ENCODE peak calls at places on chromosomes 11 and 22, in four cellular contexts. N is astrocyte; Q is left ventricle myocardium inferior; D is CD4-positive, alpha-beta memory T cell. K is an unnamed sample.
A peak's percentile ranks its signal among the peaks of the same experiment; 100 is the strongest.

GRCh38 chr11:125262825-125263218 is 98.3 kb downstream of the PKNOX2 start:
- DNase-seq in N (peak; percentile 32), Q (no peak), D (no peak), K (no peak)

GRCh38 chr11:115297330-115297729 is 206.9 kb downstream of the CADM1 start:
- DNase-seq in N (no peak), Q (no peak), D (no peak), K (no peak)

GRCh38 chr11:38839076-38839475 is 2241.0 kb upstream of the RAG2 start:
- DNase-seq in N (no peak), Q (no peak), D (no peak), K (no peak)

GRCh38 chr22:42803454-42803853 is 53.6 kb downstream of the ARFGAP3 start:
- DNase-seq in N (no peak), Q (peak; percentile 58), D (no peak), K (no peak)

GRCh38 chr11:117465236-117465997 is 137.8 kb downstream of the CEP164 start:
- DNase-seq in N (no peak), Q (no peak), D (no peak), K (no peak)

GRCh38 chr11:47143322-47143721 is 33.4 kb downstream of the ARFGAP2 start:
- DNase-seq in N (peak; percentile 79), Q (peak; percentile 32), D (no peak), K (no peak)

GRCh38 chr22:46500201-46500600 is 37.2 kb downstream of the CELSR1 start:
- DNase-seq in N (no peak), Q (no peak), D (no peak), K (peak; percentile 88)

GRCh38 chr11:77126861-77127673 is 979 bp upstream of the MYO7A start:
- DNase-seq in N (no peak), Q (peak; percentile 51), D (peak; percentile 46), K (peak; percentile 73)

GRCh38 chr11:44709281-44709562 is 17.5 kb upstream of the TSPAN18 start:
- DNase-seq in N (peak; percentile 31), Q (no peak), D (no peak), K (no peak)

GRCh38 chr22:30297276-30298004 is 8.1 kb upstream of the CASTOR1 start:
- DNase-seq in N (no peak), Q (no peak), D (no peak), K (no peak)

GRCh38 chr11:33942954-33943353 is 51.1 kb upstream of the LMO2 start:
- DNase-seq in N (peak; percentile 94), Q (peak; percentile 28), D (no peak), K (no peak)

GRCh38 chr11:68009391-68010000 is 631 bp upstream of the ALDH3B1 start:
- DNase-seq in N (no peak), Q (no peak), D (no peak), K (no peak)

GRCh38 chr11:128342511-128343133 is 244.7 kb downstream of the ETS1 start:
- DNase-seq in N (peak; percentile 70), Q (peak; percentile 38), D (peak; percentile 61), K (no peak)

GRCh38 chr11:120998581-120998980 is 25.3 kb upstream of the TBCEL start:
- DNase-seq in N (no peak), Q (no peak), D (no peak), K (no peak)

DNA sequence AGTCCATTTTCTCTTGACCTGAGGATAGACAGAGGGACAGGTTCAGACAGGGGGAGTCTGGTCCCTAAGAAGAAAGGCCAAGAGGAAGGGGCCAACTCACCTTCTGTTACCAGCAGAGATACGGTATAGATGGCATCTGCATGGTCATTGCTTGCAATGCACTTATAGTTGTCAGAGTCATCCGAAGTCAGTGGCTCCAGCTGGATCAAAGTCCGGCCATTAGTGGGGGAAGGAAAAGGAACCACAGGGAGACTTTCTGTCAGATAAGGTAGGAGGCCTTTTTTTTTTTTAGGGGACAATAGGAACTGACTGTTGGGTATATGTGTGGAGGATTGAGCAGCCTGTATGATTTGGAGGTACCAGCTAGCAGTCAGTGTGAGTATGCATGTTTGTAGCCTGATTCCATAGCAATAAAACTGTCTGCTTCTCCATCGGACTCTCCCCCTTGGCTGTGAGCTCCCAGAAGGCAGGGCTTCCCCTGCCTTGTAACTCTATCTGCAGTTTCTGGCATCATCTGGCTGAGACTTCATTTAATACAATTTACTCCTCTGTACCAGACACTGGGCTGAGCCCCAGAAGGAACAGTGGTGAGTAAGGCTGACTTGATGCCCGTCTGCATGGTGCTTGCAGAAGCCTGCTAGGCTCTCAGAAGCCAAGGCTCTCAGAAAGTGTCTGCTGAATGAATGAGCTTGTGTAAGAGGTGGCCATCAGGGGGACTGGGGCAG is 5.7 kb downstream of the IGSF22 start:
- DNase-seq in N (no peak), Q (no peak), D (no peak), K (no peak)
- H3K4me1 ChIP-seq in N (no peaks in the 10 kb centered on the region), Q (peaks cover 19% of the 10 kb centered on the region), D (peaks cover 5% of the 10 kb centered on the region), K (no peaks in the 10 kb centered on the region)

GRCh38 chr11:7572001-7572712 is 58.4 kb downstream of the PPFIBP2 start:
- DNase-seq in N (no peak), Q (no peak), D (no peak), K (peak; percentile 41)
- H3K27me3 ChIP-seq in N (peaks cover 6% of the 10 kb centered on the region), Q (no peaks in the 10 kb centered on the region), D (no peaks in the 10 kb centered on the region), K (no peaks in the 10 kb centered on the region)

GRCh38 chr11:3879967-3880542 is 24.6 kb downstream of the STIM1 start:
- DNase-seq in N (no peak), Q (no peak), D (no peak), K (no peak)
- H3K4me1 ChIP-seq in N (peaks cover 5% of the 10 kb centered on the region), Q (peaks cover 24% of the 10 kb centered on the region), D (peaks cover 79% of the 10 kb centered on the region), K (peaks cover 14% of the 10 kb centered on the region)

DNA sequence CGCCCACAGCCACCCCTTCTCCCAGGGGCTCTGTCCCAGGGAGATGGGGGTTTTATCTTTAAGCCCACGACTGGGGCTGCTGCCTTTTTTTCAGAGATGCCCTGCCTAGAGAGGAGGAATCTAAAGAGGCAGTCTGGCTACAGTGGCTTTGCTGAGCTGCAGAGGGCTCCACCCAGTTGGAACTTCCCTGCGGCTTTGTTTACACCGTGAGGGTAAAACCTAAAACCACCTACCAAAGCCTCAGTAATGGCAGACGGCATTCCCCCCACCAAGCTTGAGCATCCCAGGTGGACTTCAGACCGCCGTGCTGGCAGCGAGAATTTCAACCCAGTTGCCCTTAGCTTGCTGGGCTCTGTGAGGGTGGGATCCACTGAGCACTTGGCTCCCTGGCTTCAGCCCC is 535.8 kb downstream of the NELL1 start:
- DNase-seq in N (no peak), Q (no peak), D (no peak), K (no peak)
- H3K27me3 ChIP-seq in N (no peaks in the 10 kb centered on the region), Q (no peaks in the 10 kb centered on the region), D (no peaks in the 10 kb centered on the region), K (no peaks in the 10 kb centered on the region)

GRCh38 chr11:16899708-16900107 is 114.5 kb downstream of the PLEKHA7 start:
- DNase-seq in N (no peak), Q (no peak), D (no peak), K (no peak)
- H3K4me1 ChIP-seq in N (no peaks in the 10 kb centered on the region), Q (peaks cover 72% of the 10 kb centered on the region), D (peaks cover 14% of the 10 kb centered on the region), K (peaks cover 8% of the 10 kb centered on the region)

K was measured in HAP-1.